ENCODE peak calls at places on chromosome 19, in six cellular contexts. V is CD4-positive, alpha-beta memory T cell; N is IMR-90; U is SJCRH30; H is dorsolateral prefrontal cortex; O is iPS DF 6.9. Z is an unnamed sample.

GRCh38 chr19:7928741-7929701 is 3.1 kb upstream of the CTXN1 start:
- DNase-seq in V (peak), N (peak), U (peak), H (no peak), O (no peak), Z (peak)

GRCh38 chr19:21128901-21129698 is 12.7 kb upstream of the ZNF431 start:
- DNase-seq in V (no peak), N (no peak), U (no peak), H (no peak), O (no peak), Z (no peak)

GRCh38 chr19:639251-640155 is at the start of gene FGF22:
- DNase-seq in V (peak), N (peak), U (no peak), H (peak), O (no peak), Z (peak)

GRCh38 chr19:33214621-33215020 is 11.0 kb downstream of the SLC7A10 start:
- DNase-seq in V (no peak), N (peak), U (peak), H (no peak), O (no peak), Z (no peak)

GRCh38 chr19:10471909-10472308 is 31.2 kb downstream of the KEAP1 start:
- DNase-seq in V (no peak), N (peak), U (no peak), H (no peak), O (no peak), Z (no peak)

GRCh38 chr19:22422220-22422619 is at the start of gene ZNF98:
- DNase-seq in V (no peak), N (no peak), U (no peak), H (no peak), O (no peak), Z (no peak)

GRCh38 chr19:47489072-47489914 is 5.3 kb upstream of the KPTN start:
- DNase-seq in V (no peak), N (no peak), U (no peak), H (no peak), O (no peak), Z (no peak)

GRCh38 chr19:46513461-46514236 is 18.0 kb upstream of the PNMA8B start:
- DNase-seq in V (no peak), N (peak), U (peak), H (peak), O (no peak), Z (peak)

GRCh38 chr19:41595890-41596280 is 19.9 kb downstream of the CEACAM21 start:
- DNase-seq in V (no peak), N (no peak), U (no peak), H (no peak), O (no peak), Z (no peak)

GRCh38 chr19:28963481-28964245 is 249.3 kb downstream of the UQCRFS1 start:
- DNase-seq in V (no peak), N (peak), U (no peak), H (no peak), O (no peak), Z (no peak)

GRCh38 chr19:44876930-44877530 is 14.0 kb upstream of the TOMM40 start:
- DNase-seq in V (no peak), N (no peak), U (peak), H (no peak), O (no peak), Z (no peak)

GRCh38 chr19:39032164-39032918 is at the start of gene FBXO27:
- DNase-seq in V (no peak), N (no peak), U (no peak), H (peak), O (no peak), Z (no peak)

GRCh38 chr19:39195755-39196154 is 1.0 kb upstream of the NCCRP1 start:
- DNase-seq in V (peak), N (no peak), U (no peak), H (no peak), O (no peak), Z (no peak)

GRCh38 chr19:40688294-40688693 is 2.2 kb downstream of the NUMBL start:
- DNase-seq in V (no peak), N (no peak), U (no peak), H (no peak), O (no peak), Z (no peak)

GRCh38 chr19:55433292-55433691 is 9.8 kb downstream of the SHISA7 start:
- DNase-seq in V (no peak), N (no peak), U (no peak), H (no peak), O (no peak), Z (no peak)

GRCh38 chr19:58385313-58386165 is 1.5 kb upstream of the RPS5 start:
- DNase-seq in V (peak), N (no peak), U (no peak), H (no peak), O (no peak), Z (no peak)

GRCh38 chr19:18612772-18613588 is at the start of gene TMEM59L:
- DNase-seq in V (peak), N (no peak), U (no peak), H (peak), O (no peak), Z (peak)

GRCh38 chr19:45985321-45985720 is 9.9 kb upstream of the CCDC61 start:
- DNase-seq in V (no peak), N (no peak), U (no peak), H (no peak), O (no peak), Z (no peak)

GRCh38 chr19:18322318-18322758 is 538 bp downstream of the LSM4 start:
- DNase-seq in V (no peak), N (peak), U (peak), H (no peak), O (no peak), Z (no peak)

GRCh38 chr19:12946092-12946845 is 607 bp downstream of the RAD23A start:
- DNase-seq in V (no peak), N (peak), U (peak), H (no peak), O (no peak), Z (peak)

GRCh38 chr19:17289489-17289888 is 7.8 kb downstream of the ANKLE1 start:
- DNase-seq in V (no peak), N (peak), U (peak), H (no peak), O (no peak), Z (no peak)

GRCh38 chr19:42561512-42561911 is 33.2 kb downstream of the CEACAM8 start:
- DNase-seq in V (no peak), N (no peak), U (no peak), H (no peak), O (no peak), Z (no peak)

GRCh38 chr19:29564574-29565005 is 38.8 kb downstream of the VSTM2B start:
- DNase-seq in V (no peak), N (no peak), U (no peak), H (no peak), O (no peak), Z (no peak)

GRCh38 chr19:294819-295686 is 3.9 kb upstream of the PLPP2 start:
- DNase-seq in V (peak), N (peak), U (no peak), H (peak), O (no peak), Z (peak)

GRCh38 chr19:46497773-46498172 is 2.1 kb upstream of the PNMA8B start:
- DNase-seq in V (no peak), N (peak), U (no peak), H (no peak), O (no peak), Z (no peak)

GRCh38 chr19:17184381-17184841 is 30.7 kb upstream of the USE1 start:
- DNase-seq in V (peak), N (peak), U (no peak), H (no peak), O (no peak), Z (peak)

GRCh38 chr19:35120492-35120891 is 4.9 kb downstream of the FXYD3 start:
- DNase-seq in V (no peak), N (peak), U (peak), H (no peak), O (no peak), Z (no peak)

GRCh38 chr19:35118268-35119026 is 2.8 kb downstream of the FXYD3 start:
- DNase-seq in V (no peak), N (no peak), U (no peak), H (no peak), O (no peak), Z (no peak)

GRCh38 chr19:35119578-35119977 is 4.0 kb downstream of the FXYD3 start:
- DNase-seq in V (no peak), N (no peak), U (no peak), H (no peak), O (no peak), Z (no peak)

GRCh38 chr19:35117791-35118190 is 2.2 kb downstream of the FXYD3 start:
- DNase-seq in V (no peak), N (no peak), U (no peak), H (no peak), O (no peak), Z (no peak)

GRCh38 chr19:35119091-35119490 is 3.5 kb downstream of the FXYD3 start:
- DNase-seq in V (no peak), N (no peak), U (no peak), H (no peak), O (no peak), Z (no peak)
- H3K4me3 ChIP-seq in V (no peak), N (no peak), U (no peak), H (no peak), O (no peak), Z (no peak)

GRCh38 chr19:48739400-48739825 is 997 bp downstream of the RASIP1 start:
- DNase-seq in V (no peak), N (no peak), U (no peak), H (no peak), O (no peak), Z (no peak)

GRCh38 chr19:48739835-48740704 is at the start of gene RASIP1:
- DNase-seq in V (no peak), N (no peak), U (no peak), H (no peak), O (no peak), Z (no peak)

GRCh38 chr19:48741222-48741999 is 1.0 kb upstream of the RASIP1 start:
- DNase-seq in V (no peak), N (no peak), U (peak), H (no peak), O (no peak), Z (no peak)

GRCh38 chr19:48738557-48739399 is 1.6 kb downstream of the RASIP1 start:
- DNase-seq in V (peak), N (peak), U (peak), H (peak), O (no peak), Z (peak)

GRCh38 chr19:48740705-48741030 is 258 bp upstream of the RASIP1 start:
- DNase-seq in V (no peak), N (no peak), U (no peak), H (no peak), O (no peak), Z (no peak)
- H3K4me3 ChIP-seq in V (no peak), N (no peak), U (no peak), H (peak), O (no peak), Z (no peak)

DNA sequence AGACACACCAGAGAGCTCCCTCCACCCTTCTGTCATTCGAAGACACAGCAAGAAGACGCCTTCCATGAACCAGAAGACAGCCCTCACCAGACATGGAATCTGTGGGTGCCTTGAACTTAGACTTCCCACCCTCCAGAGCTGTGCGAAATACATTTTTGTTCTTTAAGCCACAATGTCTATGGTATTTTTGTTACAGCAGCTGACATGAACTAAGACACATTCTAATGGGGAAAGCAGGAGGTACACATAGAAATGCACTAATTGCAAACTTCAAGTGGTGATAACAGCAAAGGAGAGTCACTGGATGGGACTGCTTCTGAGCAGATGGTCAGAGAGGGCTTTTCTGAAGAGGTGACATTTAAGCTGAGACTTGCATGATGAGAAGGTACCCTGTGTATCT is 16.2 kb downstream of the OR7C2 start:
- DNase-seq in V (no peak), N (no peak), U (no peak), H (no peak), O (no peak), Z (no peak)
- H3K4me3 ChIP-seq in V (no peak), N (no peak), U (no peak), H (no peak), O (no peak), Z (no peak)

GRCh38 chr19:52473655-52474350 is 20.4 kb downstream of the ZNF578 start:
- DNase-seq in V (no peak), N (no peak), U (no peak), H (no peak), O (no peak), Z (no peak)
- H3K4me3 ChIP-seq in V (no peak), N (no peak), U (no peak), H (no peak), O (no peak), Z (no peak)

GRCh38 chr19:15199652-15200574 is 882 bp downstream of the NOTCH3 start:
- DNase-seq in V (no peak), N (peak), U (peak), H (no peak), O (no peak), Z (no peak)
- H3K4me3 ChIP-seq in V (no peak), N (peak), U (peak), H (peak), O (peak), Z (no peak)

DNA sequence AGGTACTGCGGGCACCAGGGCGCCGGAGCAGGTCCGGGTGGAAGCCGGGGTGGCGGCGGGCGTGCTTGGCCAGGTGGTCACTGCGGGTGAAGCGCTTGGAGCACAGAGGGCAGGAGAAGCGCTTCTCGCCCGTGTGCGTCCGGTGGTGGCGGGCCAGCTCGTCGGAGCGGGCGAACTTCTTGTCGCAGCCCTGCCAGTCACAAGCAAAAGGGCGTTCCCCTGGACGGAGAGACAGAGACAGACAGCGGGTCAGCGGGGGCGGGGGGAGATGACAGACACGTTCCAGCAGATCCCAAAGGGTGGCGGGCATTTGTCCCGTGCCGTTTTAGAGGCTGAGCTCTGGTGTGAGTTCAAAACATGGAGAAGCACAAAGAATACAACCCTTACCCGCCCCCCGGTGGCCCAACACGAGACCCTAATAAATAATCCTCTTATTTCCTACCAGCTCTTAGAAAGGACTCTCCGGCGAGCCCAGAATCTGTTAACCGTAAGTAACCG is 6.3 kb upstream of the REXO1 start:
- DNase-seq in V (no peak), N (no peak), U (no peak), H (no peak), O (no peak), Z (no peak)
- H3K4me3 ChIP-seq in V (no peak), N (no peak), U (no peak), H (no peak), O (no peak), Z (peak)

GRCh38 chr19:15897738-15898276 is at the start of gene CYP4F2:
- DNase-seq in V (no peak), N (no peak), U (no peak), H (no peak), O (no peak), Z (no peak)
- H3K4me3 ChIP-seq in V (no peak), N (no peak), U (no peak), H (no peak), O (no peak), Z (no peak)